ENCODE peak calls at places on chromosomes 12 and 14, in seven cellular contexts. H is MM.1S; U is IMR-90; N is tibial nerve; Y is effector memory CD4-positive, alpha-beta T cell; F is fibroblast of lung; M is ovary. X is an unnamed sample. For H3K36me3, the result is how much of the 10 kb centered on the place peaks cover.

GRCh38 chr12:53862831-53863230 is 75.8 kb upstream of the HOXC13 start:
- DNase-seq in U (peak), F (no peak), N (no peak), Y (no peak), M (no peak), H (no peak), X (no peak)

GRCh38 chr12:113092478-113093408 is 36.2 kb downstream of the DTX1 start:
- DNase-seq in N (no peak), F (no peak), U (no peak), Y (no peak), M (no peak), H (no peak), X (peak)

GRCh38 chr12:48883305-48884171 is 17.9 kb upstream of the RND1 start:
- DNase-seq in F (no peak), H (no peak), U (peak), N (no peak), M (no peak), Y (no peak), X (no peak)

GRCh38 chr12:54217774-54218221 is 29.0 kb upstream of the SMUG1 start:
- DNase-seq in U (no peak), N (no peak), F (peak), Y (no peak), H (peak), M (peak), X (no peak)

GRCh38 chr12:96073346-96074336 is 38.3 kb upstream of the LTA4H start:
- DNase-seq in M (no peak), F (no peak), N (no peak), Y (no peak), U (no peak), H (no peak), X (no peak)

GRCh38 chr14:76500011-76500410 is 124.1 kb downstream of the ESRRB start:
- DNase-seq in Y (no peak), U (peak), H (no peak), M (no peak), F (no peak), N (no peak), X (no peak)

GRCh38 chr12:30746190-30746589 is 8.6 kb downstream of the CAPRIN2 start:
- DNase-seq in N (no peak), Y (no peak), M (no peak), F (no peak), U (no peak), H (no peak), X (no peak)

GRCh38 chr14:67557118-67557517 is 24.0 kb downstream of the PLEKHH1 start:
- DNase-seq in M (no peak), F (no peak), H (peak), N (no peak), U (peak), Y (no peak), X (no peak)

GRCh38 chr14:33551963-33552362 is 398.9 kb downstream of the EGLN3 start:
- DNase-seq in U (no peak), H (no peak), N (no peak), M (no peak), F (no peak), Y (no peak), X (no peak)

GRCh38 chr14:64566651-64567122 is 16.9 kb downstream of the PPP1R36 start:
- DNase-seq in H (no peak), U (no peak), N (peak), M (no peak), Y (no peak), F (no peak), X (no peak)
- H3K27ac ChIP-seq in H (no peak), U (peak), N (peak), M (no peak), Y (no peak), F (no peak), X (peak)

GRCh38 chr14:45038256-45038655 is 45.7 kb upstream of the PRPF39 start:
- DNase-seq in N (no peak), F (no peak), U (no peak), Y (no peak), M (no peak), H (no peak), X (no peak)

GRCh38 chr14:45038865-45039264 is 45.1 kb upstream of the PRPF39 start:
- DNase-seq in U (no peak), N (no peak), M (no peak), H (no peak), Y (no peak), F (no peak), X (no peak)

GRCh38 chr14:45039390-45039789 is 44.5 kb upstream of the PRPF39 start:
- DNase-seq in H (no peak), Y (no peak), M (no peak), N (no peak), U (no peak), F (no peak), X (no peak)

DNA sequence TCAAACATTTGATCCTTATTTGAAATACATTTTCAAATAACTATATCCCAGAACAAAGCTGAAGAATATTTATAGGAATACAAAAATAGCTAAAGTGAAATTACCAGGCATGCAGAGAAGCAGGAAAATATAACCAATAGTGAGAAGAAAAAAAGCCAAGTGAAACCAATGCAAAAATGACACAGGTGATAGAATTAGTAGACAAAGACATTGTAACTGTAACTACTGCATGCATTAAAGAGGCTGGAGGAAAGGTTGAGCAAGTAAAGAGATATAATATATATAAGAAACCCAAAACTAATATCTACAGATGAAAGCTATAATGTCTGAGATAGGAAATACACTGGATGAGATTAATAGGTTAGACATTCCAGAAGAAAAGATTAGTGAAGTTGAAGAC is 49.2 kb upstream of the PRPF39 start:
- DNase-seq in M (no peak), F (no peak), H (no peak), U (no peak), N (no peak), Y (no peak), X (no peak)
- H3K36me3 ChIP-seq in M (under half), F (under half), H (under half), U (under half), N (half or more), Y (under half), X (under half)

GRCh38 chr12:109861689-109862314 is 18.5 kb downstream of the GLTP start:
- DNase-seq in F (no peak), N (no peak), H (no peak), Y (no peak), M (no peak), U (peak), X (no peak)
- H3K27ac ChIP-seq in F (no peak), N (peak), H (no peak), Y (no peak), M (no peak), U (no peak), X (no peak)

GRCh38 chr14:96094211-96094610 is 55.0 kb downstream of the C14orf132 start:
- DNase-seq in M (no peak), F (no peak), N (no peak), H (no peak), Y (no peak), U (no peak), X (no peak)

GRCh38 chr14:96096639-96097610 is 57.8 kb downstream of the C14orf132 start:
- DNase-seq in H (no peak), F (no peak), M (no peak), U (no peak), N (no peak), Y (no peak), X (no peak)

GRCh38 chr14:96094656-96095055 is 55.5 kb downstream of the C14orf132 start:
- DNase-seq in H (no peak), Y (no peak), M (no peak), N (no peak), U (no peak), F (no peak), X (no peak)

GRCh38 chr14:96095581-96096476 is 56.7 kb downstream of the C14orf132 start:
- DNase-seq in N (no peak), H (no peak), U (peak), F (peak), Y (no peak), M (no peak), X (no peak)

GRCh38 chr14:96095058-96095457 is 55.9 kb downstream of the C14orf132 start:
- DNase-seq in F (no peak), M (no peak), H (no peak), U (no peak), N (no peak), Y (no peak), X (no peak)
- H3K36me3 ChIP-seq in F (under half), M (under half), H (under half), U (under half), N (under half), Y (under half), X (under half)

DNA sequence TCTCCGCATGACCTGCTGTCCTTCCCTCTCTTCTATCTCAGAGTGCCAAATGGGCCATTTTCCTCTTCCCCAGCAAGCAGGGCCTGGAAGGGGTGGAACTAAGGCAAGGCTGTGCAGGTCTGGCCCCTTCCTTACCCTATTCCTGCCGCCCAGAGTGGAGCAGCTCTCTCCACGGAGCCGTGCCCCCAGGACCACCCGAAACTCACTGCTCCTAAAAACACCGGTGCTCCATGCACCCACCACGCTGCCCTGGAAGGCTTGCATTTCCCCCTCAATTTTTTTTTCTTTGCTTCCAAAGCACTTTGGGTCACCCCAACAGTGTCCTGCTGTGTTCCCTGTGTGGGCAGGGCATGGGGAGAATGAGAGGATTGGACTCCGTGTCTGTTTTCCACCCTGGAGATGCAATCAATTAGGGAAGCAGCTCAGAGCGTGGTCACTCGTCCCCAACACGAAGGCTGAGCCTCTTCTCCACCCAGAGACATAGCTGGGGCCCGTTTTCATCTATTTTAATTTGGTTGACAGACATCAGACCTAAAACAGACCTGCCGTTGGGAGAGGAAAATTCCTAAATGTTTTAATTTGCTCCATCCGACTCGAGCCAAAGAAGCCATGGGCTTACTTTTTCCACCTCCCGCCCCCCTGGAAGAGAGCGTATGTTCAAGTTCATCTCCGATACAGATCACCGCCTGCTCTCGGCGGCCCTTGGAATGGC is 48.4 kb upstream of the MEG3 start:
- DNase-seq in N (no peak), U (no peak), H (no peak), Y (no peak), M (no peak), F (no peak), X (no peak)
- H3K27ac ChIP-seq in N (no peak), U (no peak), H (no peak), Y (no peak), M (no peak), F (no peak), X (no peak)

GRCh38 chr14:101887219-101887618 is 77.2 kb upstream of the DYNC1H1 start:
- DNase-seq in U (no peak), Y (no peak), H (no peak), M (no peak), F (no peak), N (no peak), X (no peak)

GRCh38 chr14:101885254-101885576 is 79.2 kb upstream of the DYNC1H1 start:
- DNase-seq in F (no peak), H (no peak), N (no peak), M (no peak), Y (no peak), U (no peak), X (no peak)

GRCh38 chr14:101889898-101890297 is 74.5 kb upstream of the DYNC1H1 start:
- DNase-seq in Y (no peak), H (no peak), F (peak), N (no peak), M (no peak), U (no peak), X (no peak)

GRCh38 chr14:101889366-101889765 is 75.0 kb upstream of the DYNC1H1 start:
- DNase-seq in N (no peak), Y (no peak), U (no peak), H (no peak), M (no peak), F (no peak), X (no peak)

DNA sequence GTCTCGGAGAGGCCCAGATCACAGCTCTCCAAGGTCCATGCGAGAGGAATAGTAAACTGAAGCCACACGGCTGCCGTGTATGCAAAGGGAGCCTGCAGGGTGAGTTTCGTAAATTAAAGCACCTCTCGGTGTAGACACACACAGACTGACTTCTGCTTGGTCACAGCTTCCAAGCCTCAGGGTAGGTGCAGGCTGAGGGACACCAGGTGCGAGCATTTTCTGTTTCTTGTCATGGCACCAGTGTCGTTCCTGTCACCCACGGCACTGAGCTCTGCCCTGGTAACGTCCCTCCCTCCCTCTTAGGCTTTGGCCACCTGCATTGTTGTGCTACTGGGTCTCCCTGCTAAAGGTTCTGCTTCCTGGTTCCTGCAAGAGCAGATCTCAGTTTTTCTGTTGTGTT is 76.2 kb upstream of the DYNC1H1 start:
- DNase-seq in N (no peak), U (no peak), Y (no peak), F (no peak), H (no peak), M (no peak), X (no peak)
- H3K36me3 ChIP-seq in N (half or more), U (half or more), Y (half or more), F (under half), H (under half), M (under half), X (under half)